ENCODE peak calls at places on chromosomes 11 and 22, in eight cellular contexts. U, Y, H, G, V, Z, B and R are unnamed samples.

GRCh38 chr22:49321477-49322055 is 506.1 kb downstream of the BRD1 start:
- DNase-seq in U (no peak), Y (no peak), H (peak; percentile 44), G (no peak), V (no peak), Z (no peak), B (no peak), R (no peak)

GRCh38 chr11:126331286-126331685 is 24.2 kb upstream of the ST3GAL4 start:
- DNase-seq in U (no peak), Y (no peak), H (peak; percentile 24), G (no peak), V (no peak), Z (no peak), B (no peak), R (no peak)

GRCh38 chr22:36081023-36081431 is 52.4 kb upstream of the RBFOX2 start:
- DNase-seq in U (no peak), Y (peak; percentile 97), H (no peak), G (peak; percentile 23), V (no peak), Z (no peak), B (no peak), R (no peak)

GRCh38 chr11:35330924-35331323 is 88.4 kb downstream of the SLC1A2 start:
- DNase-seq in U (no peak), Y (no peak), H (no peak), G (no peak), V (no peak), Z (no peak), B (no peak), R (no peak)

GRCh38 chr11:64437426-64437825 is 78.5 kb downstream of the RPS6KA4 start:
- DNase-seq in U (no peak), Y (no peak), H (no peak), G (no peak), V (no peak), Z (no peak), B (no peak), R (no peak)

GRCh38 chr22:27115816-27116256 is 458.4 kb downstream of the MIAT start:
- DNase-seq in U (no peak), Y (no peak), H (no peak), G (peak; percentile 61), V (no peak), Z (no peak), B (no peak), R (no peak)

GRCh38 chr22:44710474-44711235 is 8.7 kb downstream of the PRR5 start:
- DNase-seq in U (no peak), Y (no peak), H (peak; percentile 88), G (no peak), V (no peak), Z (no peak), B (peak; percentile 49), R (no peak)

GRCh38 chr11:74171630-74172465 is 759 bp downstream of the PPME1 start:
- DNase-seq in U (no peak), Y (peak; percentile 8), H (no peak), G (no peak), V (no peak), Z (no peak), B (no peak), R (no peak)

GRCh38 chr11:62345862-62346261 is 8.6 kb downstream of the ASRGL1 start:
- DNase-seq in U (no peak), Y (no peak), H (peak; percentile 51), G (no peak), V (no peak), Z (no peak), B (no peak), R (no peak)

GRCh38 chr11:61113209-61113608 is 10.9 kb downstream of the CD5 start:
- DNase-seq in U (no peak), Y (no peak), H (no peak), G (no peak), V (no peak), Z (no peak), B (no peak), R (no peak)
- TF ChIP-seq CTCF in U (no peak), Y (no peak), H (no peak), G (no peak), V (no peak), Z (no peak), B (no peak), R (no peak)

GRCh38 chr11:100677796-100678195 is 9.3 kb upstream of the ARHGAP42 start:
- DNase-seq in U (no peak), Y (no peak), H (no peak), G (no peak), V (no peak), Z (no peak), B (no peak), R (no peak)
- TF ChIP-seq CTCF in U (no peak), Y (no peak), H (no peak), G (no peak), V (no peak), Z (no peak), B (no peak), R (no peak)

GRCh38 chr22:30649430-30650007 is 13.9 kb downstream of the SLC35E4 start:
- DNase-seq in U (no peak), Y (peak; percentile 77), H (peak; percentile 74), G (peak; percentile 69), V (no peak), Z (peak; percentile 66), B (no peak), R (no peak)
- TF ChIP-seq CTCF in U (no peak), Y (no peak), H (peak; percentile 6), G (no peak), V (no peak), Z (no peak), B (no peak), R (no peak)

GRCh38 chr11:11501546-11502274 is 120.1 kb downstream of the GALNT18 start:
- DNase-seq in U (no peak), Y (no peak), H (no peak), G (no peak), V (no peak), Z (no peak), B (no peak), R (no peak)
- TF ChIP-seq CTCF in U (no peak), Y (no peak), H (no peak), G (no peak), V (no peak), Z (no peak), B (no peak), R (no peak)

GRCh38 chr11:119907934-119908760 is 179.1 kb upstream of the NECTIN1 start:
- DNase-seq in U (no peak), Y (no peak), H (no peak), G (no peak), V (no peak), Z (no peak), B (no peak), R (no peak)
- TF ChIP-seq CTCF in U (no peak), Y (no peak), H (peak; percentile 25), G (no peak), V (no peak), Z (no peak), B (no peak), R (no peak)

GRCh38 chr11:55655096-55655495 is 6.9 kb upstream of the OR4C6 start:
- DNase-seq in U (no peak), Y (no peak), H (no peak), G (no peak), V (no peak), Z (no peak), B (no peak), R (no peak)
- TF ChIP-seq CTCF in U (no peak), Y (no peak), H (no peak), G (no peak), V (no peak), Z (no peak), B (no peak), R (no peak)

GRCh38 chr11:95243658-95244057 is 12.7 kb upstream of the SESN3 start:
- DNase-seq in U (no peak), Y (no peak), H (no peak), G (no peak), V (no peak), Z (no peak), B (no peak), R (no peak)

GRCh38 chr11:95247883-95248282 is 16.9 kb upstream of the SESN3 start:
- DNase-seq in U (no peak), Y (no peak), H (no peak), G (no peak), V (no peak), Z (no peak), B (no peak), R (no peak)

GRCh38 chr11:95242202-95242989 is 11.4 kb upstream of the SESN3 start:
- DNase-seq in U (no peak), Y (no peak), H (no peak), G (no peak), V (no peak), Z (no peak), B (no peak), R (no peak)

GRCh38 chr11:95242990-95243590 is 12.1 kb upstream of the SESN3 start:
- DNase-seq in U (no peak), Y (no peak), H (no peak), G (no peak), V (no peak), Z (no peak), B (no peak), R (no peak)

DNA sequence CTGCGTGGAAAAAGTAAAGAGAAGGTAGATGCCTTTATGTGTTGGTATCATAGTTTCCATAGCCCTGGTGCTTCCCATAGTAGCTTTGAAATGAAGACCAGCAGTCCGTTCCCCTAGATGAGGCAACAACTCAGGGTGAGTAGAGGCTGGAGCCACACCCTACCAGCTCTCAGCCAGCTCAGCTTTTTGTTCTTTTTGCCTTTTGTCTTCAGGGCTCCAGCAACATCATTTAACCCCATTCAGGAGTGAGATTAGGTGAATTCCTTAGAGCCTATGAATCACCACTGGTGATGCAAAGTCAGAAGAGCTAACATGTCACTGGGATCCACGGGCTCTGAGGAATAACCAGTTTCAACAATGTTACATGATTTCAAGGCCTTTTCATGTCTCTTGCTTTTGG is 14.0 kb upstream of the SESN3 start:
- DNase-seq in U (no peak), Y (no peak), H (no peak), G (no peak), V (peak; percentile 79), Z (no peak), B (no peak), R (no peak)
- TF ChIP-seq CTCF in U (no peak), Y (no peak), H (no peak), G (no peak), V (no peak), Z (no peak), B (no peak), R (no peak)

GRCh38 chr22:20573176-20573829 is 65.9 kb downstream of the MED15 start:
- DNase-seq in U (no peak), Y (no peak), H (no peak), G (no peak), V (no peak), Z (no peak), B (no peak), R (no peak)
- TF ChIP-seq CTCF in U (no peak), Y (no peak), H (no peak), G (no peak), V (no peak), Z (no peak), B (no peak), R (no peak)